ENCODE peak calls at places on chromosomes 4 and X, in eight cellular contexts. U, L, R, V, Y, G, F and N are unnamed samples.

GRCh38 chrX:68440940-68441339 is 7.6 kb upstream of the OPHN1 start:
- DNase-seq in U (peak; percentile 56), L (peak; percentile 38), R (no peak), V (no peak), Y (no peak), G (peak; percentile 73), F (no peak), N (no peak)

GRCh38 chrX:118839334-118839958 is 15.8 kb downstream of the ZCCHC12 start:
- DNase-seq in U (peak; percentile 78), L (peak; percentile 7), R (no peak), V (peak; percentile 45), Y (no peak), G (peak; percentile 66), F (peak; percentile 28), N (no peak)

GRCh38 chrX:129980540-129981206 is 1.8 kb upstream of the BCORL1 start:
- DNase-seq in U (peak; percentile 64), L (no peak), R (no peak), V (no peak), Y (no peak), G (no peak), F (no peak), N (no peak)

GRCh38 chrX:65920620-65921019 is 119.3 kb downstream of the VSIG4 start:
- DNase-seq in U (no peak), L (no peak), R (no peak), V (no peak), Y (no peak), G (no peak), F (no peak), N (no peak)

GRCh38 chrX:107729558-107730297 is 45.9 kb downstream of the TSC22D3 start:
- DNase-seq in U (peak; percentile 58), L (no peak), R (no peak), V (no peak), Y (no peak), G (no peak), F (no peak), N (no peak)

GRCh38 chr4:8765631-8766590 is 105.7 kb downstream of the HMX1 start:
- DNase-seq in U (peak; percentile 8), L (no peak), R (no peak), V (no peak), Y (no peak), G (no peak), F (no peak), N (no peak)

GRCh38 chr4:78065514-78066192 is 8.5 kb downstream of the FRAS1 start:
- DNase-seq in U (no peak), L (no peak), R (no peak), V (no peak), Y (no peak), G (no peak), F (no peak), N (no peak)

GRCh38 chr4:181845617-181846016 is 397.6 kb upstream of the TENM3 start:
- DNase-seq in U (no peak), L (no peak), R (no peak), V (no peak), Y (no peak), G (no peak), F (no peak), N (no peak)

GRCh38 chr4:94339779-94340178 is 2.9 kb downstream of the HPGDS start:
- DNase-seq in U (no peak), L (no peak), R (no peak), V (no peak), Y (no peak), G (no peak), F (peak; percentile 71), N (no peak)

GRCh38 chrX:45142185-45142584 is 58.5 kb downstream of the DIPK2B start:
- DNase-seq in U (no peak), L (no peak), R (no peak), V (no peak), Y (no peak), G (no peak), F (no peak), N (no peak)

GRCh38 chr4:41129936-41130440 is 84.4 kb downstream of the APBB2 start:
- DNase-seq in U (no peak), L (no peak), R (no peak), V (no peak), Y (no peak), G (no peak), F (no peak), N (no peak)

GRCh38 chrX:105882581-105883275 is 60.4 kb downstream of the NRK start:
- DNase-seq in U (no peak), L (no peak), R (no peak), V (no peak), Y (no peak), G (no peak), F (no peak), N (no peak)

GRCh38 chr4:32544846-32545245 is 1824.7 kb downstream of the PCDH7 start:
- DNase-seq in U (no peak), L (no peak), R (no peak), V (no peak), Y (no peak), G (no peak), F (no peak), N (no peak)

GRCh38 chr4:168832746-168833575 is 177.1 kb downstream of the CBR4 start:
- DNase-seq in U (peak; percentile 61), L (no peak), R (no peak), V (no peak), Y (no peak), G (no peak), F (no peak), N (no peak)